ENCODE peak calls at places on chromosomes 3 and 15, in seven cellular contexts. P is astrocyte of the cerebellum, Z is A172, N is RWPE1, W is lower leg skin, O is sigmoid colon, C is iris pigment epithelial cell. L is an unnamed sample.

GRCh38 chr3:110267304-110267703 is 804.3 kb upstream of the NECTIN3 start:
- DNase-seq in Z (no peak), N (no peak), W (no peak), O (no peak), P (no peak), C (no peak), L (no peak)

GRCh38 chr3:127038923-127039581 is 56.1 kb downstream of the PLXNA1 start:
- DNase-seq in C (no peak), O (peak; percentile 43), W (no peak), P (no peak), Z (no peak), N (no peak), L (no peak)

GRCh38 chr3:45841380-45841700 is 579 bp downstream of the LZTFL1 start:
- DNase-seq in N (no peak), C (peak; percentile 53), O (no peak), Z (no peak), W (no peak), P (peak; percentile 5), L (no peak)

GRCh38 chr3:194204036-194204792 is 68.3 kb downstream of the HES1 start:
- DNase-seq in Z (no peak), O (no peak), N (peak; percentile 33), P (no peak), C (no peak), W (no peak), L (no peak)

GRCh38 chr3:135564696-135565095 is 400.8 kb upstream of the PPP2R3A start:
- DNase-seq in P (no peak), O (no peak), N (no peak), W (no peak), Z (no peak), C (no peak), L (no peak)

GRCh38 chr3:17384567-17385296 is 357.7 kb downstream of the TBC1D5 start:
- DNase-seq in O (no peak), Z (no peak), P (no peak), W (no peak), N (no peak), C (peak; percentile 82), L (no peak)

GRCh38 chr3:56706629-56707028 is 23.6 kb upstream of the TASOR start:
- DNase-seq in W (no peak), N (no peak), P (no peak), C (no peak), Z (no peak), O (no peak), L (no peak)

GRCh38 chr3:96510334-96510733 is 304.1 kb upstream of the EPHA6 start:
- DNase-seq in P (no peak), Z (peak; percentile 3), W (no peak), N (no peak), O (no peak), C (no peak), L (no peak)

GRCh38 chr15:68389936-68390790 is 41.8 kb downstream of the ITGA11 start:
- DNase-seq in O (peak; percentile 45), N (peak; percentile 55), C (peak; percentile 77), W (no peak), P (no peak), Z (peak; percentile 76), L (no peak)

GRCh38 chr3:162702768-162703385 is 1206.3 kb downstream of the OTOL1 start:
- DNase-seq in O (no peak), C (no peak), Z (no peak), W (no peak), P (no peak), N (no peak), L (no peak)

GRCh38 chr15:31852933-31853332 is 177.4 kb upstream of the CHRNA7 start:
- DNase-seq in O (no peak), W (no peak), C (no peak), N (no peak), P (no peak), Z (no peak), L (no peak)

GRCh38 chr3:73383470-73384049 is 241.2 kb downstream of the PDZRN3 start:
- DNase-seq in O (no peak), C (no peak), Z (no peak), P (no peak), N (no peak), W (no peak), L (no peak)

GRCh38 chr3:87855626-87856025 is 203.2 kb downstream of the CGGBP1 start:
- DNase-seq in W (no peak), O (no peak), C (peak; percentile 18), N (no peak), Z (peak; percentile 64), P (no peak), L (no peak)

GRCh38 chr3:66803206-66803605 is 194.9 kb upstream of the KBTBD8 start:
- DNase-seq in O (no peak), W (no peak), Z (no peak), P (no peak), N (no peak), C (no peak), L (no peak)

GRCh38 chr3:139906441-139906840 is 28.5 kb upstream of the CLSTN2 start:
- DNase-seq in C (peak; percentile 76), N (peak; percentile 67), Z (peak; percentile 92), O (no peak), P (peak; percentile 37), W (no peak), L (no peak)